ENCODE peak calls at places on chromosomes 6 and 20, in ten cellular contexts. O is stimulated activated CD4-positive, alpha-beta T cell treated with anti-CD3 and anti-CD28 coated beads, TNF-alpha, amount 100 ng/mL, for 4 hours; Q is adrenal gland; V is HTR-8/SVneo; N is RWPE1; Y is nucleus accumbens; C is fibroblast of the conjunctiva; A is nephron progenitor cell; R is left colon; U is anterior cingulate cortex. X is an unnamed sample.

GRCh38 chr6:68958327-68958726 is 323.2 kb downstream of the ADGRB3 start:
- DNase-seq in R (no peak), U (no peak), Q (no peak), Y (no peak), N (peak), O (no peak), A (no peak), V (no peak), C (no peak), X (no peak)

GRCh38 chr6:108650781-108651180 is 90.1 kb downstream of the FOXO3 start:
- DNase-seq in N (peak), Y (no peak), Q (no peak), U (no peak), R (no peak), C (no peak), A (no peak), O (no peak), V (no peak), X (no peak)

GRCh38 chr20:47389867-47390347 is 33.4 kb upstream of the ZMYND8 start:
- DNase-seq in C (peak), Q (no peak), V (no peak), R (no peak), Y (no peak), N (peak), O (no peak), U (no peak), A (no peak), X (peak)

GRCh38 chr6:134631398-134631924 is 313.5 kb upstream of the SGK1 start:
- DNase-seq in V (no peak), Y (no peak), C (no peak), N (no peak), R (no peak), Q (no peak), O (no peak), A (no peak), U (no peak), X (no peak)

GRCh38 chr6:118864330-118865166 is 29.4 kb upstream of the ASF1A start:
- DNase-seq in C (no peak), A (no peak), Q (no peak), Y (no peak), V (no peak), N (no peak), U (no peak), R (no peak), O (no peak), X (no peak)

GRCh38 chr6:55713411-55713810 is 134.4 kb upstream of the HMGCLL1 start:
- DNase-seq in O (no peak), R (no peak), U (no peak), N (no peak), A (no peak), C (peak), V (no peak), Q (no peak), Y (no peak), X (no peak)

GRCh38 chr6:156060013-156060412 is 604.4 kb upstream of the NOX3 start:
- DNase-seq in R (no peak), N (no peak), Q (no peak), A (no peak), Y (no peak), U (no peak), O (no peak), C (no peak), V (no peak), X (no peak)

GRCh38 chr20:12528591-12529041 is 480.2 kb upstream of the SPTLC3 start:
- DNase-seq in R (no peak), C (no peak), N (no peak), Q (no peak), U (no peak), V (no peak), A (no peak), Y (no peak), O (no peak), X (no peak)

GRCh38 chr6:166461821-166462460 is 79.2 kb upstream of the MPC1 start:
- DNase-seq in A (no peak), O (no peak), Y (no peak), N (no peak), C (no peak), U (no peak), V (no peak), Q (no peak), R (no peak), X (no peak)

GRCh38 chr6:111591370-111591900 is 14.2 kb downstream of the TRAF3IP2 start:
- DNase-seq in R (peak), U (no peak), Q (peak), O (no peak), C (peak), A (no peak), Y (no peak), N (peak), V (peak), X (no peak)

GRCh38 chr6:124132256-124132655 is 328.6 kb downstream of the NKAIN2 start:
- DNase-seq in U (no peak), A (no peak), N (no peak), C (no peak), V (no peak), Y (no peak), O (no peak), Q (no peak), R (no peak), X (no peak)

GRCh38 chr6:65410309-65410708 is 296.7 kb downstream of the EYS start:
- DNase-seq in U (no peak), A (no peak), O (no peak), Y (no peak), V (no peak), R (no peak), C (no peak), N (no peak), Q (no peak), X (no peak)

GRCh38 chr6:7684843-7685242 is 41.1 kb upstream of the BMP6 start:
- DNase-seq in U (no peak), Y (no peak), C (no peak), A (no peak), N (no peak), V (no peak), O (no peak), Q (no peak), R (no peak), X (no peak)

GRCh38 chr6:53326372-53327016 is 22.3 kb downstream of the ELOVL5 start:
- DNase-seq in A (no peak), N (peak), Q (peak), U (no peak), C (peak), O (no peak), V (peak), R (no peak), Y (no peak), X (peak)

GRCh38 chr6:73491371-73491770 is 29.5 kb downstream of the EEF1A1 start:
- DNase-seq in Y (no peak), R (no peak), N (no peak), C (no peak), V (no peak), U (no peak), Q (no peak), O (no peak), A (no peak), X (no peak)

X was measured in occipital lobe.